ENCODE peak calls at places on chromosomes 1 and 21, in seven cellular contexts. Q is posterior cingulate gyrus; R is GM20000; N is CD8-positive, alpha-beta T cell; U is GM23338; I is activated CD4-positive, alpha-beta T cell treated with anti-CD3 and anti-CD28 coated beads for 1 hour; K is GM06990. E is an unnamed sample.

GRCh38 chr1:30756545-30757195 is 904 bp downstream of the LAPTM5 start:
- DNase-seq in Q (peak; percentile 46), R (no peak), N (peak; percentile 65), U (no peak), I (peak; percentile 45), K (peak; percentile 77), E (peak; percentile 76)

GRCh38 chr1:229227298-229227919 is 43.5 kb upstream of the RAB4A start:
- DNase-seq in Q (peak; percentile 86), R (peak; percentile 71), N (peak; percentile 78), U (peak; percentile 94), I (peak; percentile 74), K (peak; percentile 32), E (peak; percentile 74)

GRCh38 chr1:37498872-37499617 is 15.5 kb downstream of the MEAF6 start:
- DNase-seq in Q (no peak), R (no peak), N (no peak), U (no peak), I (no peak), K (no peak), E (no peak)

GRCh38 chr1:79044974-79045650 is 38.6 kb upstream of the ADGRL4 start:
- DNase-seq in Q (no peak), R (no peak), N (no peak), U (peak; percentile 65), I (no peak), K (no peak), E (no peak)

GRCh38 chr1:39977202-39977601 is 22.3 kb downstream of the MFSD2A start:
- DNase-seq in Q (no peak), R (no peak), N (no peak), U (no peak), I (no peak), K (no peak), E (no peak)

GRCh38 chr1:59393211-59394180 is 96.6 kb downstream of the FGGY start:
- DNase-seq in Q (peak; percentile 12), R (no peak), N (no peak), U (peak; percentile 44), I (no peak), K (no peak), E (no peak)

GRCh38 chr1:54480201-54480848 is 67.7 kb upstream of the ACOT11 start:
- DNase-seq in Q (no peak), R (no peak), N (no peak), U (peak; percentile 88), I (no peak), K (no peak), E (no peak)

GRCh38 chr21:31872072-31872451 is 758 bp upstream of the HUNK start:
- DNase-seq in Q (no peak), R (no peak), N (no peak), U (peak; percentile 32), I (no peak), K (no peak), E (no peak)

GRCh38 chr1:57067863-57068262 is 102.0 kb upstream of the C8B start:
- DNase-seq in Q (no peak), R (no peak), N (no peak), U (peak; percentile 27), I (no peak), K (no peak), E (no peak)

GRCh38 chr1:98870959-98871903 is 133.4 kb downstream of the PLPPR5 start:
- DNase-seq in Q (no peak), R (peak; percentile 38), N (no peak), U (peak; percentile 41), I (peak; percentile 9), K (peak; percentile 35), E (peak; percentile 49)

GRCh38 chr1:160400646-160401486 is 502 bp downstream of the VANGL2 start:
- DNase-seq in Q (no peak), R (peak; percentile 57), N (no peak), U (peak; percentile 82), I (no peak), K (no peak), E (no peak)

GRCh38 chr21:38824124-38824822 is 18.5 kb downstream of the ETS2 start:
- DNase-seq in Q (no peak), R (no peak), N (no peak), U (no peak), I (no peak), K (no peak), E (no peak)

E was measured in effector CD4-positive, alpha-beta T cell.